ENCODE peak calls at places on chromosomes 4 and X, in four cellular contexts. L is HEK293T; W is effector memory CD4-positive, alpha-beta T cell; M is GM04504. A is an unnamed sample.

GRCh38 chrX:149908727-149909126 is 20.6 kb upstream of the HSFX4 start:
- DNase-seq in L (no peak), M (no peak), W (no peak), A (no peak)

GRCh38 chr4:169270810-169271691 is at the start of gene SH3RF1:
- DNase-seq in L (peak), W (no peak), M (peak), A (peak)

GRCh38 chr4:147791341-147791740 is 59.5 kb downstream of the ARHGAP10 start:
- DNase-seq in M (no peak), W (no peak), L (no peak), A (no peak)

GRCh38 chr4:151407466-151408379 is 1.3 kb upstream of the FHIP1A start:
- DNase-seq in L (no peak), M (no peak), W (peak), A (no peak)

GRCh38 chr4:168551945-168552695 is 55.3 kb downstream of the PALLD start:
- DNase-seq in L (no peak), M (no peak), W (no peak), A (no peak)

GRCh38 chrX:132861076-132861475 is 97.4 kb downstream of the HS6ST2 start:
- DNase-seq in M (no peak), W (no peak), L (no peak), A (no peak)

GRCh38 chr4:14560577-14560976 is 441.7 kb upstream of the CPEB2 start:
- DNase-seq in W (no peak), M (no peak), L (no peak), A (no peak)

GRCh38 chr4:70838400-70838971 is 1.2 kb downstream of the GRSF1 start:
- DNase-seq in M (no peak), W (no peak), L (no peak), A (peak)

GRCh38 chr4:173527103-173527876 is 2.7 kb downstream of the HAND2 start:
- DNase-seq in L (no peak), W (no peak), M (no peak), A (no peak)

GRCh38 chrX:119659522-119659921 is 33.4 kb downstream of the SEPTIN6 start:
- DNase-seq in W (no peak), L (no peak), M (no peak), A (no peak)

GRCh38 chr4:74768857-74769525 is 25.3 kb downstream of the BTC start:
- DNase-seq in W (no peak), M (peak), L (no peak), A (peak)

GRCh38 chrX:42384956-42385355 is 393.0 kb downstream of the PPP1R2C start:
- DNase-seq in L (no peak), W (no peak), M (no peak), A (no peak)

GRCh38 chr4:161256716-161257115 is 907.1 kb downstream of the FSTL5 start:
- DNase-seq in L (peak), W (no peak), M (no peak), A (no peak)

GRCh38 chr4:123997116-123997515 is 600.5 kb downstream of the SPRY1 start:
- DNase-seq in W (no peak), M (no peak), L (no peak), A (no peak)

GRCh38 chrX:57918750-57919436 is 8.6 kb upstream of the ZXDA start:
- DNase-seq in M (no peak), L (peak), W (no peak), A (peak)

GRCh38 chr4:157172011-157172410 is 48.5 kb upstream of the GRIA2 start:
- DNase-seq in M (no peak), W (no peak), L (no peak), A (peak)

A was measured in foreskin fibroblast.